ENCODE peak calls at places on chromosome 7, in eight cellular contexts. B is posterior vena cava; H is SK-MEL-5; R is activated naive CD4-positive, alpha-beta T cell treated with Interleukin-2 at 50 U/mL for 16 hours; Q is stimulated activated CD8-positive, alpha-beta memory T cell treated with anti-CD3 and anti-CD28 coated beads, Interleukin-4, amount 100 ng/mL, for 1 hour; F is aorta; A is left colon; V is fibroblast of the conjunctiva. J is an unnamed sample.

GRCh38 chr7:81704595-81704994 is 65.3 kb downstream of the HGF start:
- DNase-seq in B (no peak), H (peak; percentile 76), R (no peak), Q (no peak), F (no peak), A (no peak), V (no peak), J (no peak)

GRCh38 chr7:1755783-1756626 is 85.9 kb downstream of the ELFN1 start:
- DNase-seq in B (peak; percentile 68), H (no peak), R (no peak), Q (no peak), F (no peak), A (no peak), V (no peak), J (no peak)

GRCh38 chr7:80729586-80730320 is 91.3 kb downstream of the CD36 start:
- DNase-seq in B (no peak), H (no peak), R (no peak), Q (no peak), F (peak; percentile 38), A (no peak), V (peak; percentile 67), J (no peak)

GRCh38 chr7:73887762-73888161 is 26.8 kb downstream of the TMEM270 start:
- DNase-seq in B (no peak), H (no peak), R (no peak), Q (no peak), F (no peak), A (no peak), V (no peak), J (no peak)

GRCh38 chr7:149692557-149692982 is 80.8 kb downstream of the ZNF467 start:
- DNase-seq in B (no peak), H (no peak), R (no peak), Q (no peak), F (no peak), A (no peak), V (no peak), J (no peak)

GRCh38 chr7:142482899-142483658 is 225.2 kb upstream of the PRSS58 start:
- DNase-seq in B (no peak), H (peak; percentile 86), R (peak; percentile 66), Q (peak; percentile 23), F (no peak), A (peak; percentile 73), V (peak; percentile 26), J (peak; percentile 0)

GRCh38 chr7:1596181-1597043 is 26.6 kb upstream of the PSMG3 start:
- DNase-seq in B (no peak), H (no peak), R (no peak), Q (no peak), F (no peak), A (no peak), V (no peak), J (no peak)

GRCh38 chr7:39096220-39096619 is 118.5 kb downstream of the POU6F2 start:
- DNase-seq in B (no peak), H (no peak), R (no peak), Q (no peak), F (no peak), A (no peak), V (no peak), J (no peak)

GRCh38 chr7:2225336-2225735 is 7.4 kb downstream of the MAD1L1 start:
- DNase-seq in B (no peak), H (no peak), R (no peak), Q (no peak), F (no peak), A (no peak), V (no peak), J (no peak)

GRCh38 chr7:47931788-47932425 is 16.4 kb downstream of the PKD1L1 start:
- DNase-seq in B (no peak), H (no peak), R (no peak), Q (no peak), F (no peak), A (no peak), V (no peak), J (no peak)

GRCh38 chr7:149126662-149127321 is 668 bp upstream of the ZNF425 start:
- DNase-seq in B (peak; percentile 85), H (peak; percentile 44), R (peak; percentile 75), Q (peak; percentile 15), F (peak; percentile 75), A (peak; percentile 71), V (no peak), J (no peak)

GRCh38 chr7:110774066-110774465 is 316.9 kb upstream of the LRRN3 start:
- DNase-seq in B (no peak), H (no peak), R (no peak), Q (no peak), F (no peak), A (no peak), V (no peak), J (no peak)

GRCh38 chr7:4345004-4345403 is 337.1 kb upstream of the FOXK1 start:
- DNase-seq in B (no peak), H (no peak), R (no peak), Q (no peak), F (no peak), A (no peak), V (no peak), J (no peak)

GRCh38 chr7:74254858-74255379 is 720 bp upstream of the RFC2 start:
- DNase-seq in B (no peak), H (no peak), R (no peak), Q (no peak), F (no peak), A (peak; percentile 41), V (no peak), J (no peak)

GRCh38 chr7:141754939-141755338 is 9.0 kb upstream of the TAS2R3 start:
- DNase-seq in B (no peak), H (peak; percentile 75), R (no peak), Q (no peak), F (no peak), A (no peak), V (no peak), J (no peak)

GRCh38 chr7:55517191-55517633 is 55.1 kb downstream of the VOPP1 start:
- DNase-seq in B (peak; percentile 58), H (no peak), R (peak; percentile 69), Q (no peak), F (no peak), A (no peak), V (no peak), J (no peak)

GRCh38 chr7:94591185-94591584 is 64.7 kb downstream of the SGCE start:
- DNase-seq in B (no peak), H (no peak), R (no peak), Q (no peak), F (no peak), A (no peak), V (no peak), J (no peak)

GRCh38 chr7:22302193-22302592 is 54.8 kb downstream of the RAPGEF5 start:
- DNase-seq in B (no peak), H (no peak), R (no peak), Q (no peak), F (no peak), A (no peak), V (no peak), J (no peak)

GRCh38 chr7:87574630-87575029 is 26.1 kb downstream of the ABCB1 start:
- DNase-seq in B (no peak), H (no peak), R (no peak), Q (no peak), F (no peak), A (no peak), V (no peak), J (no peak)

GRCh38 chr7:107660381-107661080 is at the start of gene SLC26A4:
- DNase-seq in B (no peak), H (no peak), R (peak; percentile 27), Q (no peak), F (no peak), A (peak; percentile 22), V (no peak), J (no peak)

GRCh38 chr7:36658603-36659516 is 65.4 kb downstream of the AOAH start:
- DNase-seq in B (no peak), H (peak; percentile 30), R (no peak), Q (no peak), F (no peak), A (peak; percentile 27), V (no peak), J (peak; percentile 23)

GRCh38 chr7:116546054-116546453 is 21.2 kb downstream of the CAV1 start:
- DNase-seq in B (no peak), H (no peak), R (no peak), Q (no peak), F (no peak), A (no peak), V (no peak), J (no peak)

GRCh38 chr7:44060948-44061644 is 4.3 kb downstream of the PGAM2 start:
- DNase-seq in B (peak; percentile 67), H (no peak), R (no peak), Q (no peak), F (no peak), A (peak; percentile 2), V (no peak), J (no peak)

GRCh38 chr7:91636129-91636724 is 244.3 kb downstream of the MTERF1 start:
- DNase-seq in B (no peak), H (peak; percentile 76), R (no peak), Q (no peak), F (no peak), A (no peak), V (no peak), J (peak; percentile 17)

GRCh38 chr7:131800008-131800407 is 243.6 kb upstream of the PODXL start:
- DNase-seq in B (no peak), H (no peak), R (no peak), Q (no peak), F (no peak), A (no peak), V (no peak), J (no peak)

GRCh38 chr7:25361388-25361787 is 133.1 kb upstream of the NPVF start:
- DNase-seq in B (no peak), H (no peak), R (no peak), Q (no peak), F (no peak), A (no peak), V (no peak), J (no peak)

GRCh38 chr7:159098424-159098786 is 46.3 kb downstream of the VIPR2 start:
- DNase-seq in B (no peak), H (no peak), R (no peak), Q (no peak), F (no peak), A (no peak), V (no peak), J (no peak)

GRCh38 chr7:100583132-100584045 is 2.5 kb downstream of the LRCH4 start:
- DNase-seq in B (peak; percentile 92), H (peak; percentile 58), R (peak; percentile 68), Q (no peak), F (peak; percentile 86), A (peak; percentile 73), V (no peak), J (no peak)